ENCODE peak calls at places on chromosomes 13 and 19, in eight cellular contexts. One of them, this sample, is unnamed.

GRCh38 chr19:30226464-30227070 is 145.6 kb upstream of the ZNF536 start:
- DNase-seq in colonic mucosa: no peak
- DNase-seq in AG10803: peak
- DNase-seq in heart left ventricle: no peak
- DNase-seq in skeletal muscle cell: no peak
- DNase-seq in SJSA1: no peak
- DNase-seq in foreskin fibroblast: peak
- DNase-seq in BJ: no peak
- DNase-seq in this sample: no peak

GRCh38 chr13:99103536-99103935 is 97.1 kb upstream of the UBAC2 start:
- DNase-seq in AG10803: no peak
- DNase-seq in heart left ventricle: no peak
- DNase-seq in foreskin fibroblast: no peak
- DNase-seq in colonic mucosa: no peak
- DNase-seq in SJSA1: peak
- DNase-seq in BJ: no peak
- DNase-seq in skeletal muscle cell: no peak
- DNase-seq in this sample: no peak

GRCh38 chr13:37640499-37640898 is 41.9 kb upstream of the POSTN start:
- DNase-seq in skeletal muscle cell: no peak
- DNase-seq in colonic mucosa: no peak
- DNase-seq in SJSA1: no peak
- DNase-seq in foreskin fibroblast: peak
- DNase-seq in AG10803: peak
- DNase-seq in BJ: no peak
- DNase-seq in heart left ventricle: no peak
- DNase-seq in this sample: no peak

GRCh38 chr13:42113478-42113877 is 65.0 kb downstream of the DGKH start:
- DNase-seq in BJ: no peak
- DNase-seq in foreskin fibroblast: no peak
- DNase-seq in AG10803: no peak
- DNase-seq in SJSA1: no peak
- DNase-seq in skeletal muscle cell: no peak
- DNase-seq in colonic mucosa: no peak
- DNase-seq in heart left ventricle: no peak
- DNase-seq in this sample: no peak

GRCh38 chr19:6737873-6738725 is 719 bp upstream of the GPR108 start:
- DNase-seq in BJ: no peak
- DNase-seq in colonic mucosa: peak
- DNase-seq in heart left ventricle: peak
- DNase-seq in skeletal muscle cell: no peak
- DNase-seq in AG10803: peak
- DNase-seq in SJSA1: peak
- DNase-seq in foreskin fibroblast: peak
- DNase-seq in this sample: peak

GRCh38 chr13:44404261-44405139 is 30.9 kb downstream of the SERP2 start:
- DNase-seq in colonic mucosa: peak
- DNase-seq in BJ: no peak
- DNase-seq in foreskin fibroblast: no peak
- DNase-seq in heart left ventricle: no peak
- DNase-seq in skeletal muscle cell: no peak
- DNase-seq in SJSA1: no peak
- DNase-seq in AG10803: no peak
- DNase-seq in this sample: peak

GRCh38 chr19:2422951-2423880 is 4.2 kb downstream of the TIMM13 start:
- DNase-seq in SJSA1: no peak
- DNase-seq in BJ: no peak
- DNase-seq in colonic mucosa: no peak
- DNase-seq in skeletal muscle cell: no peak
- DNase-seq in heart left ventricle: no peak
- DNase-seq in AG10803: no peak
- DNase-seq in foreskin fibroblast: no peak
- DNase-seq in this sample: no peak

GRCh38 chr13:44142911-44143665 is 230.5 kb upstream of the SERP2 start:
- DNase-seq in heart left ventricle: no peak
- DNase-seq in colonic mucosa: no peak
- DNase-seq in skeletal muscle cell: no peak
- DNase-seq in SJSA1: no peak
- DNase-seq in foreskin fibroblast: peak
- DNase-seq in BJ: no peak
- DNase-seq in AG10803: no peak
- DNase-seq in this sample: no peak

GRCh38 chr19:38250821-38251563 is 5.2 kb downstream of the PPP1R14A start:
- DNase-seq in AG10803: no peak
- DNase-seq in BJ: no peak
- DNase-seq in SJSA1: no peak
- DNase-seq in foreskin fibroblast: no peak
- DNase-seq in skeletal muscle cell: no peak
- DNase-seq in colonic mucosa: peak
- DNase-seq in heart left ventricle: peak
- DNase-seq in this sample: peak

GRCh38 chr19:16447015-16447384 is 24.8 kb downstream of the EPS15L1 start:
- DNase-seq in SJSA1: no peak
- DNase-seq in heart left ventricle: peak
- DNase-seq in BJ: peak
- DNase-seq in foreskin fibroblast: peak
- DNase-seq in skeletal muscle cell: peak
- DNase-seq in colonic mucosa: peak
- DNase-seq in AG10803: peak
- DNase-seq in this sample: peak

GRCh38 chr19:56146904-56147303 is 5.8 kb downstream of the ZNF444 start:
- DNase-seq in skeletal muscle cell: no peak
- DNase-seq in colonic mucosa: no peak
- DNase-seq in AG10803: no peak
- DNase-seq in SJSA1: no peak
- DNase-seq in foreskin fibroblast: no peak
- DNase-seq in BJ: no peak
- DNase-seq in heart left ventricle: no peak
- DNase-seq in this sample: no peak

GRCh38 chr19:28607066-28607583 is 605.8 kb downstream of the UQCRFS1 start:
- DNase-seq in colonic mucosa: no peak
- DNase-seq in AG10803: no peak
- DNase-seq in BJ: no peak
- DNase-seq in heart left ventricle: no peak
- DNase-seq in foreskin fibroblast: no peak
- DNase-seq in skeletal muscle cell: no peak
- DNase-seq in SJSA1: no peak
- DNase-seq in this sample: no peak

GRCh38 chr13:26949701-26950345 is 189.2 kb upstream of the GPR12 start:
- DNase-seq in colonic mucosa: no peak
- DNase-seq in SJSA1: no peak
- DNase-seq in BJ: no peak
- DNase-seq in foreskin fibroblast: no peak
- DNase-seq in heart left ventricle: no peak
- DNase-seq in skeletal muscle cell: no peak
- DNase-seq in AG10803: no peak
- DNase-seq in this sample: no peak

GRCh38 chr19:17097593-17098126 is 22.1 kb downstream of the MYO9B start:
- DNase-seq in SJSA1: no peak
- DNase-seq in skeletal muscle cell: no peak
- DNase-seq in AG10803: peak
- DNase-seq in heart left ventricle: no peak
- DNase-seq in colonic mucosa: no peak
- DNase-seq in BJ: no peak
- DNase-seq in foreskin fibroblast: peak
- DNase-seq in this sample: no peak

GRCh38 chr19:45630463-45630862 is 8.7 kb downstream of the EML2 start:
- DNase-seq in AG10803: peak
- DNase-seq in BJ: peak
- DNase-seq in foreskin fibroblast: peak
- DNase-seq in colonic mucosa: no peak
- DNase-seq in SJSA1: peak
- DNase-seq in skeletal muscle cell: peak
- DNase-seq in heart left ventricle: no peak
- DNase-seq in this sample: no peak

GRCh38 chr13:113155201-113155600 is 3.2 kb upstream of the PROZ start:
- DNase-seq in AG10803: no peak
- DNase-seq in heart left ventricle: no peak
- DNase-seq in SJSA1: no peak
- DNase-seq in BJ: no peak
- DNase-seq in skeletal muscle cell: no peak
- DNase-seq in colonic mucosa: no peak
- DNase-seq in foreskin fibroblast: peak
- DNase-seq in this sample: no peak

DNA sequence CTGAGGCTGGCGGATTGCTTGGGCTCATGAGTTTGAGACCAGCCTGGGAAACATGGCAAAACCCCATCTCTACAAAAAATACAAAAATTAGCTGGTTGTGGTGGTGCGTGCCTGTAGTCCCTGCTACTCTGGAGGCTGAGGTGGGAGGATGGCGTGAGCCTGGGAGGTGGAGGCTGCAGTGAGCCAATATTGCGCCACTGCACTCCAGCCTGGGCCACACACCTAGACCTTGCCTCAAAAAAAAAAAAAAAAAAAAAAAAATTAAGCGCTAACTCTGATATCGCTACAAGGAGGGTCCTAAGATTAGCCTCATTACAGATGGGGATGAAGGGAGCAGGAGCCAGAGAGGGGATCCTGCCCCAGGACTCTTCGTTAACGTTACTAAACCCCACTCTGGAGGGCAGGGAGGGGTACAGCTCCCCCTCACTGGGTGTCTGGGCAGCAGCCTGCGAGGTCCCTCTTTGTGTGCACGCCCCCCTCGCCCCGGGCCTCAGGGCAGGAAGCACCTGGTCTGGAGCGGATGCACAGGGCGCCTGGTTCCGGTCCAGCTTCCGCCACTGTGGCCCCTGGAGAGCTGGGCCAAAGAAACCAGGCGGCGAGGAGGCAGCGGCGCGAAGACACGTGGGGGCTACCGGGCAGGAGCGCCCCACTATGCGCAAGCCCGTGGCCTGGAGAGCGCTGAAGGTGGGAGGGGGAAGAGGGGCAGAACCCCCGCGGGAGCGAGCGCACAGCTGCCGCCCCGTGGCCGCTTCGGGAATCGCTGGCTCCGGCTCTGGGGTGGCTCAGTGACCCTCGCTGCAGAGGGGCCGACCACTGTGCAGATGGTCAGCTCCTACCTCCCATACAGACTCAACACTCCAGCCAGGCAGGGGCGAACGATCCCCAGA is 1.5 kb upstream of the LYL1 start:
- DNase-seq in SJSA1: no peak
- DNase-seq in heart left ventricle: peak
- DNase-seq in colonic mucosa: peak
- DNase-seq in skeletal muscle cell: no peak
- DNase-seq in AG10803: no peak
- DNase-seq in BJ: no peak
- DNase-seq in foreskin fibroblast: no peak
- DNase-seq in this sample: peak
- H3K4me3 ChIP-seq in SJSA1: no peak
- H3K4me3 ChIP-seq in heart left ventricle: no peak
- H3K4me3 ChIP-seq in colonic mucosa: peak
- H3K4me3 ChIP-seq in skeletal muscle cell: no peak
- H3K4me3 ChIP-seq in AG10803: no peak
- H3K4me3 ChIP-seq in BJ: no peak
- H3K4me3 ChIP-seq in foreskin fibroblast: no peak
- H3K4me3 ChIP-seq in this sample: peak

GRCh38 chr19:8468761-8469458 is 24.1 kb downstream of the HNRNPM start:
- DNase-seq in SJSA1: no peak
- DNase-seq in BJ: no peak
- DNase-seq in colonic mucosa: no peak
- DNase-seq in skeletal muscle cell: peak
- DNase-seq in AG10803: peak
- DNase-seq in foreskin fibroblast: peak
- DNase-seq in heart left ventricle: no peak
- DNase-seq in this sample: no peak
- H3K4me3 ChIP-seq in SJSA1: no peak
- H3K4me3 ChIP-seq in BJ: no peak
- H3K4me3 ChIP-seq in colonic mucosa: no peak
- H3K4me3 ChIP-seq in skeletal muscle cell: no peak
- H3K4me3 ChIP-seq in AG10803: no peak
- H3K4me3 ChIP-seq in foreskin fibroblast: no peak
- H3K4me3 ChIP-seq in heart left ventricle: no peak
- H3K4me3 ChIP-seq in this sample: no peak

DNA sequence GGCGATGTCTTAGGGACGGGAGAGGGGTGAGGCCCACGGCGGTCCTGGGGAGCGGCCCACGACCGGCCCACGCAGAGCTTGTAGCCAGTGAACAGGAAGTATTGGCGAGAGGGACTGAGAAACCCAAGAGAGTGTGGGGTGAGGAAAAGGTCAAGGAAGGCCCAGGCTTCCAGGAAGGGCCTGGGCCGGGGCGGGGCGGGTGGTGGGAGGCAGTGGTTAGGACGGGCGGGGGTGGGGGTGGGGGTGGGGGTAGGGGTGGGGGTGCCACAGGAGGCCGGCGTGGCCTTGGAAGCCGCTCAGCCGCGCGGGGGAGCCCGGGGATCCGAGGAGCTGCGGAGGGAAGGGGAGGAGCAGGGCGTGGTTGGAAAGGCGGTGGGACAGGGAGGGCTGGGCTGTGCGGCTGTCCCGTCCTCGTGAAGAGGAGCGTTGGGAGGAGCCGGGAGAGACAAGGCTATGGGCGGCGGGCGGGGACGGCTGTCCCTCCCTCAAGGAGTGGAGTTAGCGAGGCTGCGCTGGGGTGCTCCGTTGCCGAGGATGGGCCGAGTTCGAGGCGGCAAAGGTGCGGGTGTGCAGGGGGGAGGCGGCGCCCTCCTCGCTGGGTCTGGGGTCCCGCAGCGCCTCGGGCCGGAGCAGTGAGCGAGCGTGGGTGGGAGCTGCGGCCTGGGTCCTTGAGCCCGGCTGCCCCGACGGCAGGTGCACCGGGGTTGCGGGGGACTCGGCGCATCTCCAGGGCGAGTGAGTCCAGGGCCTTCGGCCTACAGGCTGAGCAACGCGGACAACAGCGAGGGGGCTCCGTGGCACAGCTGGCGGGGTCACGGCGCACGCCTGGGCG is 254.4 kb upstream of the SGCG start:
- DNase-seq in skeletal muscle cell: no peak
- DNase-seq in colonic mucosa: peak
- DNase-seq in heart left ventricle: peak
- DNase-seq in SJSA1: no peak
- DNase-seq in foreskin fibroblast: peak
- DNase-seq in AG10803: peak
- DNase-seq in BJ: peak
- DNase-seq in this sample: no peak
- H3K4me3 ChIP-seq in skeletal muscle cell: peak
- H3K4me3 ChIP-seq in colonic mucosa: peak
- H3K4me3 ChIP-seq in heart left ventricle: no peak
- H3K4me3 ChIP-seq in SJSA1: no peak
- H3K4me3 ChIP-seq in foreskin fibroblast: peak
- H3K4me3 ChIP-seq in AG10803: peak
- H3K4me3 ChIP-seq in BJ: peak
- H3K4me3 ChIP-seq in this sample: peak

DNA sequence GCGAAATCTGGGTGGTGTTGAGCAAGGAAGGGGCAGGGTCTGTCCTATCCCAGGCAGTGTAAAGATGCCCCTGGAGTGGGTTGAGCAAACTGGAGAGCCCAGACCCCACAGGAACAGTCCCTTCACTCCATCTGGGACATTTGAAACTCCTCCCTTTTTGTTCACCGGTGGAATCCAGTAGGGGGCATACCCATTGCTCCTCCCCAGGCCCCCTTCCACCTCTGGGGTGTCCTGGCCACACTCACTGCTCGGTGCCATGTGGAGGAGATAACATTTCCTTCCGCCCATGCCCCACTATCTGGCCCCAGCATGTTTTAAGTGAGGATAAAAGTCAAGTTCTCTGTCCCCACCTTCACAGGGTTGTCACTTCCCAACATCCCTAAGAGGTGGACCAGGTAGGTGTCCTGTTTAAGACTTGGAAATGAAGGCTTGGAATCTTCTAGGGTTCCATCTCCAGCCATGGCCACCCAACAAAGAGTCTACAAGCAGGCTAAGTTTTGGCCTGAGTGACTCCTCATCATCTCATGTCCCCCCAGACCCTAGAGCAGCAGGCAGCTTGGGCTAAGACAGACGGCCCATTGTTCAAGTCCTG is 9.2 kb downstream of the ZNF526 start:
- DNase-seq in foreskin fibroblast: no peak
- DNase-seq in skeletal muscle cell: no peak
- DNase-seq in colonic mucosa: no peak
- DNase-seq in AG10803: no peak
- DNase-seq in heart left ventricle: no peak
- DNase-seq in SJSA1: peak
- DNase-seq in BJ: no peak
- DNase-seq in this sample: no peak
- H3K4me3 ChIP-seq in foreskin fibroblast: no peak
- H3K4me3 ChIP-seq in skeletal muscle cell: no peak
- H3K4me3 ChIP-seq in colonic mucosa: no peak
- H3K4me3 ChIP-seq in AG10803: no peak
- H3K4me3 ChIP-seq in heart left ventricle: no peak
- H3K4me3 ChIP-seq in SJSA1: no peak
- H3K4me3 ChIP-seq in BJ: no peak
- H3K4me3 ChIP-seq in this sample: no peak